ENCODE peak calls at places on chromosomes 6 and 20, in eight cellular contexts. D, T, K, M, R, G, P and N are unnamed samples.
A peak's percentile ranks its signal among the peaks of the same experiment; 100 is the strongest.

GRCh38 chr6:10382728-10383127 is 32.1 kb downstream of the TFAP2A start:
- DNase-seq in R (no peak), T (no peak), K (no peak), D (no peak), P (no peak), M (no peak), G (no peak), N (no peak)

GRCh38 chr20:46088409-46089075 is 1.2 kb downstream of the NCOA5 start:
- DNase-seq in T (no peak), M (no peak), K (no peak), G (no peak), D (peak; percentile 11), R (no peak), P (no peak), N (no peak)

GRCh38 chr6:9921366-9921765 is 493.5 kb downstream of the TFAP2A start:
- DNase-seq in T (no peak), M (no peak), K (no peak), R (no peak), P (no peak), G (no peak), D (no peak), N (no peak)

GRCh38 chr20:62141397-62142251 is 1.6 kb downstream of the PSMA7 start:
- DNase-seq in M (no peak), R (peak; percentile 58), D (peak; percentile 55), G (no peak), T (no peak), K (no peak), P (no peak), N (no peak)

GRCh38 chr6:87078983-87079616 is 15.8 kb downstream of the CGA start:
- DNase-seq in G (no peak), M (peak; percentile 68), P (peak; percentile 76), T (peak; percentile 34), D (peak; percentile 73), R (peak; percentile 92), K (peak; percentile 76), N (peak; percentile 74)

GRCh38 chr6:153392156-153392555 is 261.1 kb upstream of the RGS17 start:
- DNase-seq in T (peak; percentile 7), R (peak; percentile 9), M (no peak), G (no peak), P (no peak), K (no peak), D (no peak), N (no peak)

GRCh38 chr20:49515588-49515987 is 33.1 kb upstream of the KCNB1 start:
- DNase-seq in G (no peak), P (no peak), K (no peak), T (no peak), M (no peak), R (no peak), D (no peak), N (no peak)

GRCh38 chr6:51028271-51028670 is 209.6 kb downstream of the TFAP2B start:
- DNase-seq in R (no peak), K (no peak), M (no peak), T (no peak), P (no peak), D (no peak), G (no peak), N (peak; percentile 5)

GRCh38 chr6:164085552-164086325 is 671.2 kb downstream of the QKI start:
- DNase-seq in T (no peak), M (no peak), D (peak; percentile 96), P (peak; percentile 87), R (peak; percentile 79), K (no peak), G (peak; percentile 91), N (peak; percentile 70)

GRCh38 chr6:108497883-108498282 is 62.8 kb upstream of the FOXO3 start:
- DNase-seq in K (no peak), R (peak; percentile 75), G (no peak), T (no peak), P (no peak), D (peak; percentile 72), M (peak; percentile 19), N (peak; percentile 53)

GRCh38 chr20:24406761-24407550 is 62.5 kb upstream of the SYNDIG1 start:
- DNase-seq in M (no peak), R (no peak), T (no peak), D (no peak), P (no peak), K (no peak), G (no peak), N (no peak)

GRCh38 chr6:129331450-129332138 is 378.4 kb downstream of the ARHGAP18 start:
- DNase-seq in G (no peak), R (peak; percentile 36), M (no peak), K (no peak), D (peak; percentile 77), P (no peak), T (no peak), N (peak; percentile 52)

GRCh38 chr6:46134216-46134615 is 4.4 kb downstream of the ENPP4 start:
- DNase-seq in K (no peak), G (no peak), T (no peak), P (no peak), D (no peak), M (no peak), R (peak; percentile 1), N (no peak)

GRCh38 chr6:46129634-46130505 is at the start of gene ENPP4:
- DNase-seq in K (peak; percentile 80), D (peak; percentile 61), G (peak; percentile 95), T (peak; percentile 76), M (peak; percentile 89), P (peak; percentile 96), R (peak; percentile 95), N (peak; percentile 61)

GRCh38 chr6:46130665-46131064 is 876 bp downstream of the ENPP4 start:
- DNase-seq in G (no peak), P (no peak), D (no peak), T (no peak), K (no peak), M (no peak), R (peak; percentile 1), N (no peak)

GRCh38 chr6:46129301-46129633 is 522 bp upstream of the ENPP4 start:
- DNase-seq in T (no peak), M (no peak), P (no peak), K (no peak), D (no peak), R (no peak), G (no peak), N (no peak)

DNA sequence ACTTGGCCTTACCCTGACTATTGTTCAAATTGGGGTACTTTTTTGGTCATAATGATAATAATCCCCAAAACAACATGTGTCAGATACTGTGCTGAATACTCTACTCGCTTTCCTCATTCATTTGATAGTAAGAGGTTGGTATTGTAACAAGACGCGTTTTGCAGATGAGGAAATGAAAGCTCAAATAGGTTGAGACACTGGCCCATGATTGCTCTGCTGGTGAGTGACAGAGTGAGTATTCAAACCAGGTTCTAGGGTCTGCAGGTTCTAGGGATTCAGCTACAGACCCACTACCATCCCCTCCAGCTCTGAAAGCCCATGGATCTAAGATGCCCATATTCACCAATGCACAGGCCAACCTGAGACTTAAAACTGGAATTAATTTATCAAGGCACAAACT is 1.3 kb upstream of the ENPP4 start:
- DNase-seq in M (no peak), R (no peak), K (no peak), P (no peak), T (no peak), G (no peak), D (no peak), N (no peak)
- H3K4me3 ChIP-seq in M (no peak overlapping the region), R (no peak overlapping the region), K (no peak overlapping the region), P (no peak overlapping the region), T (no peak overlapping the region), G (peak overlapping the region; percentile 74), D (no peak overlapping the region), N (no peak overlapping the region)

GRCh38 chr6:145875496-145876244 is 61.1 kb upstream of the FBXO30 start:
- DNase-seq in K (no peak), R (no peak), T (no peak), P (no peak), M (no peak), G (no peak), D (peak; percentile 18), N (no peak)

GRCh38 chr6:145880361-145880760 is 65.8 kb upstream of the FBXO30 start:
- DNase-seq in G (no peak), K (no peak), D (no peak), M (no peak), T (no peak), P (no peak), R (no peak), N (no peak)

GRCh38 chr6:145882121-145882531 is 67.5 kb upstream of the FBXO30 start:
- DNase-seq in R (no peak), K (no peak), G (no peak), M (no peak), P (no peak), D (no peak), T (no peak), N (no peak)

GRCh38 chr6:145883263-145883662 is 68.7 kb upstream of the FBXO30 start:
- DNase-seq in M (no peak), P (no peak), T (no peak), D (no peak), K (no peak), R (no peak), G (no peak), N (no peak)

DNA sequence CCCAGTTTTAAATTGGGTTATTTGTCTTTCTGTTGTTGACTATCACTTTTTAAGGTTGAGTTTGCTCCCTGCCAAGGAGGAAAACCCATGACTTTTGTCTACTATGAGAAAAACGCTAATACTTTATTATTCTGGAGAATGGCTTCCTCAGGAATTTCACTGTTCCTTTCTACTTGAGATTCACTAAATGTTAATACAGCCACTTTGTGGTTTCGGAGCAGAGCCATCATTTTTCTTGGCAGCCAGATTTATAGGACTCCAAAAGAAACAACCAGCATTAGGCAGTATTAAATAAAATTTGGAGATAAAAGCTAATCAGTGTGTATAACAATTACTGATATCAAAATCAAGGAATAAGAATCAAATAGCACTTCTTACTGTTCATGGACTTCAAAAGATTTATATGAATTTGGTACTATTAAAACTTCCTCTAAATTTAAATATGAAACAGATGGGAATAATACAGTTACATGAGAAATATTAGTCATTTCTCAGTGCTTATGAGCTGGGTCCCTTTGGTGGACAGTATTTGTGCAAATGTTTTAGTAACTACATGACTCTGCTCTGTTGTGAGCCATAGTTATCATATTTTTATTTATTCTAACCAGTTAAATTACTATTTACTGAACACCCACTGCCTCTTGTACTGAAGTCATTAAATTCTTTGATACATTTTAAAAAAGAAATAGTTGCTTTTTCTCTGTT is 64.1 kb upstream of the FBXO30 start:
- DNase-seq in G (no peak), K (no peak), M (no peak), P (no peak), D (no peak), T (no peak), R (no peak), N (peak; percentile 20)
- H3K4me3 ChIP-seq in G (no peak overlapping the region), K (no peak overlapping the region), M (no peak overlapping the region), P (no peak overlapping the region), D (no peak overlapping the region), T (no peak overlapping the region), R (no peak overlapping the region), N (no peak overlapping the region)

DNA sequence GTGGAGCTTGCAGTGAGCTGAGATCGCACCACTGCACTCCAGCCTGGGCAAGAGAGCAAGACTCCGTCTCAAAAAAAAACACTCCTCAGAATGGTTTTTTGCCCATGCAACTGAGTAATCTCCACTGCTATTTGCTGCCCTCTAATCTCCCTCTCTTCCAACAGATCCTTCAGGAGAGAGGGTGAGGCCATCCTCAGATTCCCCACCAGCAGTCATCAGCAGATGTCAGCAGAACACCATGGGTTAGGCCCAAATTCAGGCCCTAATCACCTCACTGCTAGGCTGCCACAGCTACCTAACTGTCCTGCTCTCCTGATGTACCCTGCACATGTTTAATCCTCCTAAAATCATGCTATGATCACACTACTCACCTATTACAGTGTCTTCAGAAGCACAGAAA is 63.2 kb upstream of the BEND6 start:
- DNase-seq in D (no peak), K (peak; percentile 49), P (no peak), M (no peak), R (peak; percentile 62), G (no peak), T (no peak), N (no peak)
- H3K4me3 ChIP-seq in D (no peak overlapping the region), K (no peak overlapping the region), P (no peak overlapping the region), M (no peak overlapping the region), R (no peak overlapping the region), G (no peak overlapping the region), T (no peak overlapping the region), N (no peak overlapping the region)

GRCh38 chr20:23047001-23047737 is 2.3 kb downstream of the THBD start:
- DNase-seq in G (no peak), R (no peak), K (no peak), P (no peak), D (no peak), T (no peak), M (no peak), N (no peak)
- H3K4me3 ChIP-seq in G (peak overlapping the region; percentile 81), R (no peak overlapping the region), K (no peak overlapping the region), P (peak overlapping the region; percentile 61), D (peak overlapping the region; percentile 28), T (no peak overlapping the region), M (no peak overlapping the region), N (peak overlapping the region; percentile 65)